ENCODE peak calls at places on chromosome 22, in five cellular contexts. One of them, this sample, is unnamed.

GRCh38 chr22:43824724-43825485 is 12.8 kb upstream of the EFCAB6 start:
- DNase-seq in hepatocyte: peak
- DNase-seq in coronary artery: no peak
- DNase-seq in neuronal stem cell: no peak
- DNase-seq in GM06990: no peak
- DNase-seq in this sample: no peak

GRCh38 chr22:45861259-45861658 is 115.7 kb downstream of the WNT7B start:
- DNase-seq in hepatocyte: no peak
- DNase-seq in coronary artery: no peak
- DNase-seq in neuronal stem cell: no peak
- DNase-seq in GM06990: no peak
- DNase-seq in this sample: peak

GRCh38 chr22:36768616-36769015 is 7.3 kb downstream of the IFT27 start:
- DNase-seq in hepatocyte: no peak
- DNase-seq in coronary artery: peak
- DNase-seq in neuronal stem cell: no peak
- DNase-seq in GM06990: no peak
- DNase-seq in this sample: no peak

GRCh38 chr22:43397766-43398165 is 14.0 kb upstream of the MPPED1 start:
- DNase-seq in hepatocyte: no peak
- DNase-seq in coronary artery: no peak
- DNase-seq in neuronal stem cell: no peak
- DNase-seq in GM06990: no peak
- DNase-seq in this sample: no peak

GRCh38 chr22:32987081-32987631 is 71.0 kb downstream of the SYN3 start:
- DNase-seq in hepatocyte: no peak
- DNase-seq in coronary artery: no peak
- DNase-seq in neuronal stem cell: peak
- DNase-seq in GM06990: no peak
- DNase-seq in this sample: no peak

GRCh38 chr22:22408731-22409696 is 99.5 kb downstream of the ZNF280B start:
- DNase-seq in hepatocyte: peak
- DNase-seq in coronary artery: no peak
- DNase-seq in neuronal stem cell: peak
- DNase-seq in GM06990: peak
- DNase-seq in this sample: peak

GRCh38 chr22:47836957-47837356 is 1074.5 kb downstream of the TBC1D22A start:
- DNase-seq in hepatocyte: peak
- DNase-seq in coronary artery: peak
- DNase-seq in neuronal stem cell: no peak
- DNase-seq in GM06990: no peak
- DNase-seq in this sample: peak

GRCh38 chr22:35861451-35861850 is 143.8 kb downstream of the APOL5 start:
- DNase-seq in hepatocyte: no peak
- DNase-seq in coronary artery: no peak
- DNase-seq in neuronal stem cell: no peak
- DNase-seq in GM06990: no peak
- DNase-seq in this sample: no peak

GRCh38 chr22:47291565-47292495 is 529.4 kb downstream of the TBC1D22A start:
- DNase-seq in hepatocyte: no peak
- DNase-seq in coronary artery: peak
- DNase-seq in neuronal stem cell: no peak
- DNase-seq in GM06990: no peak
- DNase-seq in this sample: no peak

GRCh38 chr22:28243539-28243938 is 324.5 kb upstream of the PITPNB start:
- DNase-seq in hepatocyte: no peak
- DNase-seq in coronary artery: no peak
- DNase-seq in neuronal stem cell: no peak
- DNase-seq in GM06990: no peak
- DNase-seq in this sample: no peak

GRCh38 chr22:47786650-47787290 is 1024.3 kb downstream of the TBC1D22A start:
- DNase-seq in hepatocyte: no peak
- DNase-seq in coronary artery: no peak
- DNase-seq in neuronal stem cell: no peak
- DNase-seq in GM06990: no peak
- DNase-seq in this sample: no peak

GRCh38 chr22:37226087-37226486 is 13.8 kb upstream of the SSTR3 start:
- DNase-seq in hepatocyte: no peak
- DNase-seq in coronary artery: no peak
- DNase-seq in neuronal stem cell: no peak
- DNase-seq in GM06990: no peak
- DNase-seq in this sample: no peak

GRCh38 chr22:44358723-44359440 is 46.1 kb upstream of the SHISAL1 start:
- DNase-seq in hepatocyte: no peak
- DNase-seq in coronary artery: peak
- DNase-seq in neuronal stem cell: no peak
- DNase-seq in GM06990: no peak
- DNase-seq in this sample: no peak

GRCh38 chr22:35212020-35212419 is 45.3 kb upstream of the HMGXB4 start:
- DNase-seq in hepatocyte: peak
- DNase-seq in coronary artery: no peak
- DNase-seq in neuronal stem cell: no peak
- DNase-seq in GM06990: no peak
- DNase-seq in this sample: peak

GRCh38 chr22:41968601-41969000 is 642 bp upstream of the SEPTIN3 start:
- DNase-seq in hepatocyte: peak
- DNase-seq in coronary artery: no peak
- DNase-seq in neuronal stem cell: no peak
- DNase-seq in GM06990: no peak
- DNase-seq in this sample: no peak

GRCh38 chr22:21015051-21016006 is at the start of gene P2RX6:
- DNase-seq in hepatocyte: no peak
- DNase-seq in coronary artery: no peak
- DNase-seq in neuronal stem cell: no peak
- DNase-seq in GM06990: no peak
- DNase-seq in this sample: peak

GRCh38 chr22:45271667-45272188 is 13.0 kb upstream of the UPK3A start:
- DNase-seq in hepatocyte: no peak
- DNase-seq in coronary artery: no peak
- DNase-seq in neuronal stem cell: no peak
- DNase-seq in GM06990: no peak
- DNase-seq in this sample: no peak

GRCh38 chr22:20526628-20527355 is 19.4 kb downstream of the MED15 start:
- DNase-seq in hepatocyte: peak
- DNase-seq in coronary artery: no peak
- DNase-seq in neuronal stem cell: no peak
- DNase-seq in GM06990: no peak
- DNase-seq in this sample: peak

GRCh38 chr22:25711491-25711890 is 30.5 kb upstream of the MYO18B start:
- DNase-seq in hepatocyte: no peak
- DNase-seq in coronary artery: no peak
- DNase-seq in neuronal stem cell: no peak
- DNase-seq in GM06990: no peak
- DNase-seq in this sample: no peak

GRCh38 chr22:46457502-46458488 is 79.6 kb downstream of the CELSR1 start:
- DNase-seq in hepatocyte: peak
- DNase-seq in coronary artery: no peak
- DNase-seq in neuronal stem cell: no peak
- DNase-seq in GM06990: no peak
- DNase-seq in this sample: no peak

This sample was measured in PC-3.